ENCODE peak calls at places on chromosomes 7 and 10, in five cellular contexts. S is SK-N-SH, E is GM12878, B is endothelial cell of umbilical vein, F is WTC11. P is an unnamed sample.

GRCh38 chr7:14377646-14378266 is 388.3 kb upstream of the ETV1 start:
- DNase-seq in S (no peak), E (no peak), B (no peak), F (no peak), P (no peak)

GRCh38 chr7:15280078-15280734 is 281.6 kb downstream of the AGMO start:
- DNase-seq in S (no peak), E (no peak), B (no peak), F (peak; percentile 14), P (no peak)

GRCh38 chr10:130664526-130664925 is 528.3 kb downstream of the GLRX3 start:
- DNase-seq in S (no peak), E (no peak), B (no peak), F (no peak), P (no peak)

GRCh38 chr7:18896343-18896975 is 221.0 kb downstream of the TWIST1 start:
- DNase-seq in S (no peak), E (no peak), B (peak; percentile 60), F (no peak), P (no peak)

GRCh38 chr10:50605280-50606270 is 18.2 kb downstream of the SGMS1 start:
- DNase-seq in S (no peak), E (no peak), B (peak; percentile 84), F (no peak), P (peak; percentile 73)

GRCh38 chr7:150406565-150407421 is 27.7 kb downstream of the ZNF775 start:
- DNase-seq in S (no peak), E (peak; percentile 86), B (peak; percentile 13), F (no peak), P (peak; percentile 59)

GRCh38 chr7:1508277-1508758 is 4.1 kb upstream of the INTS1 start:
- DNase-seq in S (no peak), E (no peak), B (no peak), F (no peak), P (peak; percentile 65)

GRCh38 chr10:20257422-20257821 is 441.2 kb downstream of the PLXDC2 start:
- DNase-seq in S (no peak), E (no peak), B (no peak), F (no peak), P (no peak)

GRCh38 chr10:122468923-122469781 is 7.8 kb downstream of the HTRA1 start:
- DNase-seq in S (no peak), E (no peak), B (peak; percentile 64), F (no peak), P (peak; percentile 91)

GRCh38 chr7:42237891-42238531 is 1.0 kb upstream of the GLI3 start:
- DNase-seq in S (no peak), E (no peak), B (peak; percentile 65), F (peak; percentile 79), P (peak; percentile 18)

GRCh38 chr7:46126901-46127300 is 205.8 kb upstream of the IGFBP3 start:
- DNase-seq in S (no peak), E (no peak), B (no peak), F (no peak), P (no peak)

GRCh38 chr7:151201344-151201743 is 8.9 kb downstream of the H2BK1 start:
- DNase-seq in S (no peak), E (no peak), B (no peak), F (no peak), P (no peak)

GRCh38 chr10:133022784-133023115 is 65.0 kb upstream of the ADGRA1 start:
- DNase-seq in S (peak; percentile 66), E (no peak), B (no peak), F (no peak), P (no peak)

GRCh38 chr7:3771906-3772305 is 470.9 kb downstream of the SDK1 start:
- DNase-seq in S (no peak), E (no peak), B (peak; percentile 16), F (no peak), P (no peak)

GRCh38 chr10:45376364-45376801 is 2.4 kb downstream of the ALOX5 start:
- DNase-seq in S (no peak), E (no peak), B (no peak), F (no peak), P (peak; percentile 87)

GRCh38 chr7:75559355-75559986 is 67.4 kb downstream of the SPDYE5 start:
- DNase-seq in S (peak; percentile 42), E (no peak), B (no peak), F (no peak), P (no peak)

GRCh38 chr10:44400553-44400952 is 15.7 kb upstream of the CXCL12 start:
- DNase-seq in S (no peak), E (no peak), B (no peak), F (no peak), P (no peak)

GRCh38 chr10:131930150-131930549 is 29.3 kb downstream of the PPP2R2D start:
- DNase-seq in S (no peak), E (no peak), B (peak; percentile 41), F (no peak), P (no peak)

GRCh38 chr10:117900280-117900679 is 146.5 kb downstream of the RAB11FIP2 start:
- DNase-seq in S (peak; percentile 39), E (no peak), B (no peak), F (no peak), P (no peak)

GRCh38 chr7:8068892-8069686 is 100.5 kb downstream of the GLCCI1 start:
- DNase-seq in S (no peak), E (no peak), B (no peak), F (peak; percentile 26), P (no peak)

GRCh38 chr7:155811895-155812761 is at the start of gene SHH:
- DNase-seq in S (no peak), E (no peak), B (peak; percentile 26), F (no peak), P (no peak)

GRCh38 chr10:56472978-56473377 is 111.9 kb upstream of the ZWINT start:
- DNase-seq in S (no peak), E (no peak), B (no peak), F (no peak), P (no peak)

GRCh38 chr10:3407208-3407607 is 234.6 kb upstream of the PITRM1 start:
- DNase-seq in S (no peak), E (no peak), B (no peak), F (no peak), P (no peak)

GRCh38 chr10:76509501-76509900 is 1078.1 kb downstream of the LRMDA start:
- DNase-seq in S (no peak), E (no peak), B (no peak), F (no peak), P (no peak)
- TF ChIP-seq MAX in S (no peak), E (no peak), B (no peak), F (no peak), P (no peak)

DNA sequence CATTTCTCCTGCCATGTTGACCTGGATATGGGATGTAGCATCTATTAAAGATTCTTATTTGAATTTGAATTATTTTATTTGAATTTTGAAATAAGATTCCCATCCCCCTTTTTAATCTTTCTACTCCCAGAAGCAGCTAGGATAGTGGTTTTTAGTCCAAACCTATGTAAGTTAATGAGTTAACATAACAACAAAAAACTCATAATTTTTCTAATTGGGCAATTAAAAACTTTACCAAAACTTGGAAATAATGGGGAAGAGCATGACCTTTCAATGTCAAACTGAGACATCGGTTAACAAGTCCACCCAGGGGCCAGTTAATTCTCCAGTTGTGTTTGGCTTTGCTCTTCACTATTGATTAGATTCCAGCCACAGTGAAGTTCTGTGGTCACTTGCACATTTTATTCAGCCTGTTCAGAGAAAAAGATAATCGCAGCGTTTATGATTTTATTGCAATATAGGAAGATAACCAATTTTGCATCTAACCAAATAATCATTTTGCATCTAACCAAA is 1.2 kb upstream of the FAM13C start:
- DNase-seq in S (no peak), E (no peak), B (no peak), F (no peak), P (no peak)
- TF ChIP-seq MAX in S (no peak), E (no peak), B (no peak), F (no peak), P (no peak)

DNA sequence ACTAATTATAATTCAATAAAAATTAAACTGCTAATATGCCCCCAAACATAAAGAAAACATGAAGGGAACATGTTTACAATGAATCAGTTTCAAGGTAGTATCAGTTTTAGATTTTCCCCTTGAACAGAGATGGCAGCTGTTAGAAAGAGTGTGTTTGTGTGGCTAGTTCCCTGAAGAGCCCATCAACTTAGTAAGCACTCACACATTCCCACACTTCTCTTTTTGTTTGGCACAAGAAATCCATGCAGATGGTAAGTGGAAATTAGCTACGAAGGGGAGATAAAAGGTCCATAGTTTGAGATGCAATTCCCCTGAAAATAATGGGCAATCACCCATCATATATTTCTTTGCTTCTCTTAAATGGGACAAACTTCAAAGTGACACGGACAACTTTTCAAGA is 259.7 kb upstream of the NPY start:
- DNase-seq in S (no peak), E (no peak), B (no peak), F (no peak), P (no peak)
- TF ChIP-seq MAX in S (no peak), E (no peak), B (no peak), F (no peak), P (no peak)

GRCh38 chr10:13743963-13744362 is 157.2 kb downstream of the PRPF18 start:
- DNase-seq in S (no peak), E (no peak), B (no peak), F (no peak), P (no peak)
- TF ChIP-seq MAX in S (no peak), E (no peak), B (no peak), F (no peak), P (no peak)

P was measured in NB4.